ENCODE peak calls at places on chromosomes 7 and 10, in five cellular contexts. E, Y, V, R and G are unnamed samples.

GRCh38 chr10:60681103-60681502 is 97.2 kb upstream of the CDK1 start:
- DNase-seq in R (no peak), V (no peak), E (no peak), Y (no peak), G (no peak)

GRCh38 chr10:12469345-12469744 is 120.0 kb downstream of the CAMK1D start:
- DNase-seq in E (no peak), R (no peak), Y (no peak), V (no peak), G (no peak)

GRCh38 chr7:157022681-157023588 is 12.5 kb upstream of the MNX1 start:
- DNase-seq in E (no peak), Y (no peak), R (no peak), V (no peak), G (peak)

GRCh38 chr7:32250494-32251260 is 180.5 kb upstream of the PDE1C start:
- DNase-seq in R (no peak), Y (no peak), V (no peak), E (no peak), G (peak)

GRCh38 chr7:26625286-26625685 is 239.1 kb downstream of the SKAP2 start:
- DNase-seq in R (no peak), Y (no peak), V (no peak), E (no peak), G (no peak)

GRCh38 chr10:46553238-46554049 is 3.0 kb downstream of the GPRIN2 start:
- DNase-seq in Y (no peak), E (no peak), R (no peak), V (peak), G (peak)

GRCh38 chr7:46170792-46171191 is 249.7 kb upstream of the IGFBP3 start:
- DNase-seq in V (no peak), Y (no peak), E (no peak), R (no peak), G (no peak)

GRCh38 chr7:371779-372545 is 82.0 kb downstream of the FOXL3 start:
- DNase-seq in V (no peak), R (no peak), E (no peak), Y (no peak), G (no peak)

GRCh38 chr7:30142710-30143109 is 7.9 kb downstream of the MTURN start:
- DNase-seq in E (peak), Y (peak), V (no peak), R (peak), G (no peak)

GRCh38 chr7:3461923-3462322 is 160.9 kb downstream of the SDK1 start:
- DNase-seq in R (no peak), Y (no peak), E (no peak), V (peak), G (no peak)

GRCh38 chr10:24920907-24921881 is 31.2 kb downstream of the PRTFDC1 start:
- DNase-seq in E (peak), R (peak), V (peak), Y (peak), G (no peak)

GRCh38 chr10:97115846-97116245 is 69.9 kb downstream of the SLIT1 start:
- DNase-seq in R (no peak), V (no peak), Y (no peak), E (no peak), G (no peak)

GRCh38 chr10:48316236-48316635 is 9.8 kb downstream of the MAPK8 start:
- DNase-seq in Y (no peak), V (no peak), E (no peak), R (no peak), G (no peak)

GRCh38 chr7:51070163-51070562 is 246.4 kb downstream of the COBL start:
- DNase-seq in E (no peak), Y (no peak), R (no peak), V (no peak), G (no peak)

GRCh38 chr10:93272884-93273675 is 199.4 kb downstream of the CYP26A1 start:
- DNase-seq in E (no peak), R (no peak), Y (no peak), V (no peak), G (no peak)

GRCh38 chr7:45211066-45211465 is 53.5 kb downstream of the RAMP3 start:
- DNase-seq in V (no peak), E (no peak), Y (no peak), R (no peak), G (no peak)

GRCh38 chr10:43318978-43319965 is 52.2 kb upstream of the FXYD4 start:
- DNase-seq in Y (no peak), E (no peak), V (no peak), R (peak), G (no peak)

GRCh38 chr7:47420117-47420780 is 161.7 kb downstream of the TNS3 start:
- DNase-seq in V (no peak), R (no peak), E (no peak), Y (no peak), G (no peak)

DNA sequence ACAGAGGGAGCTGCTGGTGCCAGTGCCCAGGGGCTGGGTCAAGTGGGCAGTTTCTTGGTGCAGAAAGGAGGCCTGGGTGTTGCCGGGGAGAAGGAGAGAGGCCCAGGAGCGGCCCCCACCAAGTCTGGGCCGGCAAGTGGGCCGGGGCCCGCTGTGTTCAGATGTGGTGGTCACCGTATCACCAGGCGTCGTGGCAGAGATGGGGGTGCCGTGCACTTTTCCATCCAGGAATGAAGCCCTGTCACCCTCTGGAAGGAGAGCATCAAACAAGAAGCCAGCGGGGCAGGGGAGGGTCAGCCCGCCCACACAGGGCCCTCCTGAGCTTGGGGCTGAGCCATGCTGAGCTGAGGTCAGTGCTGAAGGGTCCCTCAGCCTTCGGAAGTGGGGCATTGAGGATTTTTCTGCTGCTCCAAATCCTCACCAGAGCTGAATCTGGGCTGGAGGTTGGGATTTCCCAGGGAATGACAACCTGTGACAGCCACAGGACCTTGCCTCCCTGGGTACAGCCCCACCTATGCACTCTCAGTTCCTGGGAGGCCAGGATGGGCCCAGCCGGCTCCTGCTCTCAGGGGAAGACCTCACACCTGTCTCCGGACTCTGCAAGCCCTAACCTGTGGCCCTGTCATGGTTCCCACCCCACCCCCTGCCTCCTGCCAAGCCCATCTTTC is 27.9 kb upstream of the INPP5A start:
- DNase-seq in V (no peak), E (no peak), Y (no peak), R (no peak), G (no peak)
- H3K27ac ChIP-seq in V (no peak), E (no peak), Y (no peak), R (no peak), G (no peak)

DNA sequence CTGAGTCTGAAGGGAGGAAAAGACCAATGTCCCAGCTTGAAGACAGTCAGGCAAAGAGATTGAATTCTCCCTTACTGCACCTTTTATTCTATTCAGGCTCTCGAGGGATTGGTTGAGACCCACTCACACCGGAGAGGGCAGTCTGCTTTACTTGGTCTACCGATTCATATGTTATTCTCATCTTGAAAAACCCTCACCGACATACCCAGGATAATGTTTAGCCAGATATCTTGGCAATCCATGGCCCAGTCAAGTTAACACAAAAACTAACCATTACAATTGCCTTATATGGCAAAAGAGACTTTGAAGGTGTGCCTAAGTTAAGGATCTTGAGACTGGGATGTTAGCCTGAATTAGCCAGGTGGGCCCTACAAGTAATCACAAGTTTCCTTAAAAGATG is 53.8 kb upstream of the BET1 start:
- DNase-seq in Y (no peak), V (no peak), E (no peak), R (no peak), G (no peak)
- H3K4me3 ChIP-seq in Y (no peak), V (no peak), E (no peak), R (no peak), G (no peak)

GRCh38 chr10:38212460-38212859 is 118.3 kb downstream of the ZNF37A start:
- DNase-seq in V (no peak), R (no peak), Y (no peak), E (no peak), G (no peak)
- H3K27ac ChIP-seq in V (no peak), R (no peak), Y (no peak), E (no peak), G (no peak)

GRCh38 chr7:20785211-20786048 is 1.3 kb downstream of the SP8 start:
- DNase-seq in E (no peak), Y (no peak), V (no peak), R (no peak), G (peak)

GRCh38 chr7:20783716-20784310 is 2.9 kb downstream of the SP8 start:
- DNase-seq in R (no peak), Y (no peak), E (no peak), V (no peak), G (peak)

GRCh38 chr7:20786049-20786412 is 655 bp downstream of the SP8 start:
- DNase-seq in R (no peak), E (no peak), Y (no peak), V (no peak), G (no peak)

GRCh38 chr7:20784311-20785210 is 2.1 kb downstream of the SP8 start:
- DNase-seq in R (no peak), V (no peak), Y (no peak), E (no peak), G (peak)

DNA sequence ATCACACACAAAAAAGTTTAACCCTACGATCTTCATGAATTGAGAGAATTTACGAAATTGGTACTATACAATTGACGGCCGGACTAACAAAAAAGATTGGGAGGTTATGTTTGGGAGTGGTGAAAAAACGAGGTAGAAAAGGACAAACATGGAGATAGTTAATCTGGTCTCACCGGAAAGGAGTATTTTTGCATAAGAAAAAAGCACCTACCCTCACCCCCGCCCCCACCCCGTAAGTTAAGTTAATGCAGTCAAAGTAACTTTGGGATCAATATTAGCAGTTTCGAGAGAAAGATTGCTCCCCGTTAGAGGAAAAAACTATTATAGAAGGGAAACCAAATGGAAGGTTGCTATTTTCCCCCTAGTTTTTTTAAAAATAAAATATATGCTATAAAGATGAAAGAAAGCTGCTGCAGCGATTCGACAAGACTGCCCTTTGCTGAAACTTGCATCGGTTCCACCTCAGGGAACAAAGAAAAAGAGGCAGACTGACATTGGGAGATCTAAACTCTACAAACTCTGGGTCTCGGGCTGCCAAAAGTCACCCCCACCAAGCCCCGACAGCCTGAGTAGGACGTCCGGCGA is 3.5 kb downstream of the SP8 start:
- DNase-seq in V (no peak), Y (no peak), E (no peak), R (no peak), G (no peak)
- H3K4me3 ChIP-seq in V (no peak), Y (no peak), E (no peak), R (no peak), G (no peak)

GRCh38 chr10:28327494-28327886 is 24.6 kb upstream of the MPP7 start:
- DNase-seq in V (no peak), R (peak), Y (peak), E (no peak), G (no peak)
- H3K27ac ChIP-seq in V (no peak), R (peak), Y (peak), E (peak), G (no peak)

GRCh38 chr10:119211625-119212441 is 4.5 kb downstream of the GRK5 start:
- DNase-seq in V (peak), E (no peak), R (peak), Y (no peak), G (peak)
- H3K4me3 ChIP-seq in V (peak), E (peak), R (no peak), Y (no peak), G (peak)